ENCODE peak calls at places on chromosomes 3 and 15, in five cellular contexts. One of them, this sample, is unnamed.

GRCh38 chr3:198080521-198081384 is 120.7 kb downstream of the LMLN start:
- DNase-seq in OCI-LY7: peak
- DNase-seq in adrenal gland: peak
- DNase-seq in CD4-positive, alpha-beta T cell: peak
- DNase-seq in substantia nigra: peak
- DNase-seq in this sample: peak

GRCh38 chr15:40928975-40929729 is at the start of gene DLL4:
- DNase-seq in OCI-LY7: no peak
- DNase-seq in adrenal gland: no peak
- DNase-seq in CD4-positive, alpha-beta T cell: no peak
- DNase-seq in substantia nigra: no peak
- DNase-seq in this sample: peak

GRCh38 chr15:43515731-43516130 is 1.7 kb upstream of the MAP1A start:
- DNase-seq in OCI-LY7: no peak
- DNase-seq in adrenal gland: peak
- DNase-seq in CD4-positive, alpha-beta T cell: no peak
- DNase-seq in substantia nigra: no peak
- DNase-seq in this sample: no peak

GRCh38 chr3:112074616-112075497 is 11.3 kb upstream of the C3orf52 start:
- DNase-seq in OCI-LY7: no peak
- DNase-seq in adrenal gland: peak
- DNase-seq in CD4-positive, alpha-beta T cell: peak
- DNase-seq in substantia nigra: no peak
- DNase-seq in this sample: no peak

GRCh38 chr3:56702487-56703315 is 19.6 kb upstream of the TASOR start:
- DNase-seq in OCI-LY7: peak
- DNase-seq in adrenal gland: peak
- DNase-seq in CD4-positive, alpha-beta T cell: peak
- DNase-seq in substantia nigra: no peak
- DNase-seq in this sample: no peak

GRCh38 chr3:11591401-11592266 is 52.1 kb downstream of the VGLL4 start:
- DNase-seq in OCI-LY7: no peak
- DNase-seq in adrenal gland: peak
- DNase-seq in CD4-positive, alpha-beta T cell: no peak
- DNase-seq in substantia nigra: no peak
- DNase-seq in this sample: peak

GRCh38 chr3:12444582-12445468 is 39.5 kb upstream of the TSEN2 start:
- DNase-seq in OCI-LY7: no peak
- DNase-seq in adrenal gland: no peak
- DNase-seq in CD4-positive, alpha-beta T cell: no peak
- DNase-seq in substantia nigra: no peak
- DNase-seq in this sample: no peak

GRCh38 chr3:137642831-137643230 is 121.3 kb upstream of the SOX14 start:
- DNase-seq in OCI-LY7: no peak
- DNase-seq in adrenal gland: peak
- DNase-seq in CD4-positive, alpha-beta T cell: no peak
- DNase-seq in substantia nigra: no peak
- DNase-seq in this sample: no peak

GRCh38 chr3:66475386-66476020 is 25.3 kb downstream of the LRIG1 start:
- DNase-seq in OCI-LY7: no peak
- DNase-seq in adrenal gland: no peak
- DNase-seq in CD4-positive, alpha-beta T cell: no peak
- DNase-seq in substantia nigra: no peak
- DNase-seq in this sample: no peak
- H3K27ac ChIP-seq in OCI-LY7: no peak
- H3K27ac ChIP-seq in adrenal gland: no peak
- H3K27ac ChIP-seq in CD4-positive, alpha-beta T cell: no peak
- H3K27ac ChIP-seq in substantia nigra: no peak
- H3K27ac ChIP-seq in this sample: peak

DNA sequence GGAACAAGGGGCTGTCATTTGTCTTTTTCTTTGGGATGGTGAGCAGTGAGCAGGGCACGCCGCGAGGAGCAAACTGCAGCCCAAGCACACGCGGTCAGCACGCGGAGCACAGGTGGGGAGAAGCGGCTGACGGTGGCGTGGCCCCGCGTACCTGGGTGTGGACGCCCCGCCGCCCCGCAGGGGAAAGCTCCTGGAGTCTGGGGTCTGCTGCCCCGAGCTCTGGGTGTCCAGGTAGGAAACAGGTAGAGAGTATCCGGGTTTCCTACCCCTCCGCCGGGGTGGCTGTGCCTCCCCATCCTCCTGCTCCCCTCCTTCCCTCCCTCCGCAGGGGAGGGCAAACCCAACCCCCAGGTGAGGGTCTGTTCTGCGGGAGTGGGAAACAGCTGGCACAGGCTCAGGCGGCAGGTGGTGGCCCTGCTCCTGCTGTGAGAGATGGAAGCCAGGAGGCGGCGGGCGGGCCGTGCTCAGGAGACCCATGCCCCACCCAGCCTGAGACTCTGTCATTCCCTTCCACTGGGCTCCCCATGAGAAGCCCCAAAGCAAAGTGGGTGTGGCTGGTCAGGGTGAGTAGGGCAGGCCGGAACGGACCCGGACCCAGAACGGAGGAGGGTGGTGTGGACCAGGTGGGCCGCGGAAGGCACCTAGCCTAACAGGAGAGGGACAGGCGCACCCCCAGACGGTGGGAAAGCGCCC is 56.9 kb upstream of the CGNL1 start:
- DNase-seq in OCI-LY7: no peak
- DNase-seq in adrenal gland: no peak
- DNase-seq in CD4-positive, alpha-beta T cell: no peak
- DNase-seq in substantia nigra: no peak
- DNase-seq in this sample: no peak
- H3K27ac ChIP-seq in OCI-LY7: no peak
- H3K27ac ChIP-seq in adrenal gland: no peak
- H3K27ac ChIP-seq in CD4-positive, alpha-beta T cell: no peak
- H3K27ac ChIP-seq in substantia nigra: no peak
- H3K27ac ChIP-seq in this sample: no peak

DNA sequence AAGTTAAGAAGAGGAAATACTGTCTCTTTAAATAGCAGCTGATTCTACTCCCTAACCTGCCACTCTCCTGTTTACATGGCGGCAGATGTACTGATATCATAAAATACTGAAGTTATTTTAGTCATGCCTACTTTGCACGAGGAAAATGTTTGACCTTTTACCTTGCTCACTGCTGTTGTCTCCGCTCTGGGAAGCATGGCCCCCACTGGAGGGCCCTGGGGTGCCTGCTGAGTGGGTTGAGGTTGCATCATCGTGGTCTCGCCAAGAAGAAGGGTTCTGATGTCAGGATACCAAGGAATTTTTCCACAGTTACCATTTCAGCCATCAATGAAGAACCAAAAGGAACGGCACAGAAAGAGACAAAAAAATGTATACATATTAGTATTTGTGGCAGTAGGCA is 16.7 kb downstream of the MEIS2 start:
- DNase-seq in OCI-LY7: no peak
- DNase-seq in adrenal gland: no peak
- DNase-seq in CD4-positive, alpha-beta T cell: no peak
- DNase-seq in substantia nigra: no peak
- DNase-seq in this sample: no peak
- H3K27ac ChIP-seq in OCI-LY7: no peak
- H3K27ac ChIP-seq in adrenal gland: no peak
- H3K27ac ChIP-seq in CD4-positive, alpha-beta T cell: no peak
- H3K27ac ChIP-seq in substantia nigra: no peak
- H3K27ac ChIP-seq in this sample: no peak

GRCh38 chr3:195911041-195911945 is 2.9 kb upstream of the TNK2 start:
- DNase-seq in OCI-LY7: no peak
- DNase-seq in adrenal gland: no peak
- DNase-seq in CD4-positive, alpha-beta T cell: no peak
- DNase-seq in substantia nigra: no peak
- DNase-seq in this sample: peak
- H3K27ac ChIP-seq in OCI-LY7: no peak
- H3K27ac ChIP-seq in adrenal gland: no peak
- H3K27ac ChIP-seq in CD4-positive, alpha-beta T cell: no peak
- H3K27ac ChIP-seq in substantia nigra: no peak
- H3K27ac ChIP-seq in this sample: peak

GRCh38 chr3:124107491-124107890 is 115.6 kb upstream of the ROPN1 start:
- DNase-seq in OCI-LY7: no peak
- DNase-seq in adrenal gland: no peak
- DNase-seq in CD4-positive, alpha-beta T cell: no peak
- DNase-seq in substantia nigra: no peak
- DNase-seq in this sample: no peak
- H3K27ac ChIP-seq in OCI-LY7: no peak
- H3K27ac ChIP-seq in adrenal gland: no peak
- H3K27ac ChIP-seq in CD4-positive, alpha-beta T cell: no peak
- H3K27ac ChIP-seq in substantia nigra: no peak
- H3K27ac ChIP-seq in this sample: peak

DNA sequence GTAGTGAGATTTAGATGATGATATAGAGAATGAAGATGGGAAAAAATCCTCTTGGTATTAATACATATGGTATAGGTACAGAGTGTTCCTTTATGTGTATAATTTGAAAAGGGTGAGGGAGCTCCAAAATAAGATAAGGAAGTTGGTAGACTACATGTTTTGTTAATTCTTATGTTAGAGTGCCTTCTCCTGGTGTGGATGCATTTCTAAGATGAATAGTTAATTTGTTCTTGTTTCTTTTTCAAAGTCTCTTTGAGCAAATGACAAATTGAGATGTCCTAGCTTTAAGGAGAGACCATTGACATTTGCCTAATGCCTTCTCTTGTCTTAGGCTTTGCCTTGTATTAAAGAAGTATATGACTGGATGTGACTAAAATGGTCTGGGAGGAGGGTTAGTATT is 34.1 kb downstream of the AKAP13 start:
- DNase-seq in OCI-LY7: no peak
- DNase-seq in adrenal gland: no peak
- DNase-seq in CD4-positive, alpha-beta T cell: no peak
- DNase-seq in substantia nigra: no peak
- DNase-seq in this sample: no peak
- H3K27ac ChIP-seq in OCI-LY7: peak
- H3K27ac ChIP-seq in adrenal gland: peak
- H3K27ac ChIP-seq in CD4-positive, alpha-beta T cell: no peak
- H3K27ac ChIP-seq in substantia nigra: no peak
- H3K27ac ChIP-seq in this sample: no peak

GRCh38 chr15:39585394-39585841 is 4.5 kb downstream of the THBS1 start:
- DNase-seq in OCI-LY7: no peak
- DNase-seq in adrenal gland: no peak
- DNase-seq in CD4-positive, alpha-beta T cell: no peak
- DNase-seq in substantia nigra: no peak
- DNase-seq in this sample: no peak
- H3K27ac ChIP-seq in OCI-LY7: no peak
- H3K27ac ChIP-seq in adrenal gland: no peak
- H3K27ac ChIP-seq in CD4-positive, alpha-beta T cell: no peak
- H3K27ac ChIP-seq in substantia nigra: no peak
- H3K27ac ChIP-seq in this sample: no peak

DNA sequence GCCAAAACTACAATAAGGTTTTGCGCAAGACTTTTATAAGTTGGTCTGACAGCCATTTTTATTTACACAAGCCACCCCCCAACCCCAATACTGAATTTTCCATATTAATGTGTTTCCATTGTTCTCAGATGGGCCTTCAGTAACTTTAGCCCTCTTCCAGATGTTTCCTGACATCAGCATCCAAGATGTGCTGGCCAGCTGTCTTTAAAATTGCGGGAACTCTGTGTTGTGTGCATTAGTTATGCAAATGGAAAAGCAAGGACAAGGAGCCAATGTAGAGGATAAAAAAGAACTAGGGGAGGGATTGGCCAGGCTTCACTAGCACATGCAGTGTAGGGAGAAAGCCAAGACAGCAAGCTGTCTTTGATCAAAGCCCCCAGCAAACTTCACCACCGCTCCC is 45.4 kb downstream of the COMMD2 start:
- DNase-seq in OCI-LY7: no peak
- DNase-seq in adrenal gland: no peak
- DNase-seq in CD4-positive, alpha-beta T cell: no peak
- DNase-seq in substantia nigra: no peak
- DNase-seq in this sample: no peak
- H3K27ac ChIP-seq in OCI-LY7: no peak
- H3K27ac ChIP-seq in adrenal gland: no peak
- H3K27ac ChIP-seq in CD4-positive, alpha-beta T cell: no peak
- H3K27ac ChIP-seq in substantia nigra: no peak
- H3K27ac ChIP-seq in this sample: peak

DNA sequence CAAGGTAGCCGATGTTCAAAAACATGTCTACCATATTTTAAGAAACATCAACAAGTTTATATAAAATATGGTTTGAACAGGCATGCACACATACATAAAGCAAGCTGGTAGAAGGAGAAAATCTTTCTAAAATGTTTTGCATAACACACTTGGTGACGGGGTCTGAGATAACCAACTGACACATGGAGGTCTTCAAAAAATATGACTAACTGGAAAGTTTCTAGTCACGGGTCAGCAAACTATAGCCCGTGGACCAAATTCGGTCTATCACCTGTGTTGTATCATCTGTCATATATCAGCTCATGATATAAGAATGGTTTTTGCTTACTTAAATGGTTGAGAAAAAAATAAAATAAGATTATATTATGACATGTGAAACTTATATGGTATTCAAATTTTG is 465.1 kb downstream of the FOXP1 start:
- DNase-seq in OCI-LY7: no peak
- DNase-seq in adrenal gland: no peak
- DNase-seq in CD4-positive, alpha-beta T cell: no peak
- DNase-seq in substantia nigra: no peak
- DNase-seq in this sample: no peak
- H3K27ac ChIP-seq in OCI-LY7: no peak
- H3K27ac ChIP-seq in adrenal gland: no peak
- H3K27ac ChIP-seq in CD4-positive, alpha-beta T cell: no peak
- H3K27ac ChIP-seq in substantia nigra: no peak
- H3K27ac ChIP-seq in this sample: no peak

GRCh38 chr3:141378556-141378955 is 10.3 kb downstream of the ZBTB38 start:
- DNase-seq in OCI-LY7: no peak
- DNase-seq in adrenal gland: no peak
- DNase-seq in CD4-positive, alpha-beta T cell: no peak
- DNase-seq in substantia nigra: no peak
- DNase-seq in this sample: no peak
- H3K27ac ChIP-seq in OCI-LY7: no peak
- H3K27ac ChIP-seq in adrenal gland: no peak
- H3K27ac ChIP-seq in CD4-positive, alpha-beta T cell: no peak
- H3K27ac ChIP-seq in substantia nigra: no peak
- H3K27ac ChIP-seq in this sample: no peak